ENCODE peak calls at places on chromosomes 13 and 19, in six cellular contexts. One of them, this sample, is unnamed.

GRCh38 chr13:111114362-111115050 is 604 bp upstream of the ARHGEF7 start:
- DNase-seq in T-helper 1 cell: no peak
- DNase-seq in stimulated activated CD4-positive, alpha-beta T cell treated with anti-CD3 and anti-CD28 coated beads, Interleukin-1b, Interleukin-23, amount 100 ng/mL, for 1 hour: no peak
- DNase-seq in stimulated activated CD8-positive, alpha-beta memory T cell treated with anti-CD3 and anti-CD28 coated beads, Interleukin-2, amount 100 ng/mL, for 1 hour: no peak
- DNase-seq in fibroblast of lung: peak; percentile 36
- DNase-seq in NCI-H1092 treated with DMSO at 0.1 percent for 48 hours: peak; percentile 72
- DNase-seq in this sample: peak; percentile 24

GRCh38 chr13:83796364-83796763 is 85.9 kb downstream of the SLITRK1 start:
- DNase-seq in T-helper 1 cell: no peak
- DNase-seq in stimulated activated CD4-positive, alpha-beta T cell treated with anti-CD3 and anti-CD28 coated beads, Interleukin-1b, Interleukin-23, amount 100 ng/mL, for 1 hour: no peak
- DNase-seq in stimulated activated CD8-positive, alpha-beta memory T cell treated with anti-CD3 and anti-CD28 coated beads, Interleukin-2, amount 100 ng/mL, for 1 hour: no peak
- DNase-seq in fibroblast of lung: no peak
- DNase-seq in NCI-H1092 treated with DMSO at 0.1 percent for 48 hours: peak; percentile 24
- DNase-seq in this sample: no peak

GRCh38 chr19:38952395-38953165 is 21.8 kb downstream of the MRPS12 start:
- DNase-seq in T-helper 1 cell: no peak
- DNase-seq in stimulated activated CD4-positive, alpha-beta T cell treated with anti-CD3 and anti-CD28 coated beads, Interleukin-1b, Interleukin-23, amount 100 ng/mL, for 1 hour: no peak
- DNase-seq in stimulated activated CD8-positive, alpha-beta memory T cell treated with anti-CD3 and anti-CD28 coated beads, Interleukin-2, amount 100 ng/mL, for 1 hour: no peak
- DNase-seq in fibroblast of lung: no peak
- DNase-seq in NCI-H1092 treated with DMSO at 0.1 percent for 48 hours: peak; percentile 24
- DNase-seq in this sample: peak; percentile 53

GRCh38 chr13:63208811-63209210 is 1793.2 kb upstream of the PCDH20 start:
- DNase-seq in T-helper 1 cell: no peak
- DNase-seq in stimulated activated CD4-positive, alpha-beta T cell treated with anti-CD3 and anti-CD28 coated beads, Interleukin-1b, Interleukin-23, amount 100 ng/mL, for 1 hour: no peak
- DNase-seq in stimulated activated CD8-positive, alpha-beta memory T cell treated with anti-CD3 and anti-CD28 coated beads, Interleukin-2, amount 100 ng/mL, for 1 hour: no peak
- DNase-seq in fibroblast of lung: no peak
- DNase-seq in NCI-H1092 treated with DMSO at 0.1 percent for 48 hours: no peak
- DNase-seq in this sample: peak; percentile 16

GRCh38 chr19:507286-508203 is at the start of gene TPGS1:
- DNase-seq in T-helper 1 cell: peak; percentile 82
- DNase-seq in stimulated activated CD4-positive, alpha-beta T cell treated with anti-CD3 and anti-CD28 coated beads, Interleukin-1b, Interleukin-23, amount 100 ng/mL, for 1 hour: peak; percentile 58
- DNase-seq in stimulated activated CD8-positive, alpha-beta memory T cell treated with anti-CD3 and anti-CD28 coated beads, Interleukin-2, amount 100 ng/mL, for 1 hour: peak; percentile 77
- DNase-seq in fibroblast of lung: peak; percentile 65
- DNase-seq in NCI-H1092 treated with DMSO at 0.1 percent for 48 hours: peak; percentile 86
- DNase-seq in this sample: peak; percentile 80

GRCh38 chr13:80712026-80712425 is 371.1 kb upstream of the SPRY2 start:
- DNase-seq in T-helper 1 cell: no peak
- DNase-seq in stimulated activated CD4-positive, alpha-beta T cell treated with anti-CD3 and anti-CD28 coated beads, Interleukin-1b, Interleukin-23, amount 100 ng/mL, for 1 hour: no peak
- DNase-seq in stimulated activated CD8-positive, alpha-beta memory T cell treated with anti-CD3 and anti-CD28 coated beads, Interleukin-2, amount 100 ng/mL, for 1 hour: no peak
- DNase-seq in fibroblast of lung: peak; percentile 37
- DNase-seq in NCI-H1092 treated with DMSO at 0.1 percent for 48 hours: no peak
- DNase-seq in this sample: peak; percentile 11

GRCh38 chr19:52142001-52142595 is 2.4 kb upstream of the ZNF616 start:
- DNase-seq in T-helper 1 cell: no peak
- DNase-seq in stimulated activated CD4-positive, alpha-beta T cell treated with anti-CD3 and anti-CD28 coated beads, Interleukin-1b, Interleukin-23, amount 100 ng/mL, for 1 hour: no peak
- DNase-seq in stimulated activated CD8-positive, alpha-beta memory T cell treated with anti-CD3 and anti-CD28 coated beads, Interleukin-2, amount 100 ng/mL, for 1 hour: no peak
- DNase-seq in fibroblast of lung: no peak
- DNase-seq in NCI-H1092 treated with DMSO at 0.1 percent for 48 hours: no peak
- DNase-seq in this sample: no peak

GRCh38 chr19:7618771-7619510 is 10.4 kb downstream of the XAB2 start:
- DNase-seq in T-helper 1 cell: no peak
- DNase-seq in stimulated activated CD4-positive, alpha-beta T cell treated with anti-CD3 and anti-CD28 coated beads, Interleukin-1b, Interleukin-23, amount 100 ng/mL, for 1 hour: no peak
- DNase-seq in stimulated activated CD8-positive, alpha-beta memory T cell treated with anti-CD3 and anti-CD28 coated beads, Interleukin-2, amount 100 ng/mL, for 1 hour: no peak
- DNase-seq in fibroblast of lung: no peak
- DNase-seq in NCI-H1092 treated with DMSO at 0.1 percent for 48 hours: no peak
- DNase-seq in this sample: no peak

GRCh38 chr19:55913643-55914268 is 18.4 kb downstream of the NLRP13 start:
- DNase-seq in T-helper 1 cell: no peak
- DNase-seq in stimulated activated CD4-positive, alpha-beta T cell treated with anti-CD3 and anti-CD28 coated beads, Interleukin-1b, Interleukin-23, amount 100 ng/mL, for 1 hour: no peak
- DNase-seq in stimulated activated CD8-positive, alpha-beta memory T cell treated with anti-CD3 and anti-CD28 coated beads, Interleukin-2, amount 100 ng/mL, for 1 hour: no peak
- DNase-seq in fibroblast of lung: no peak
- DNase-seq in NCI-H1092 treated with DMSO at 0.1 percent for 48 hours: no peak
- DNase-seq in this sample: no peak

GRCh38 chr19:12785431-12786011 is 5.8 kb upstream of the JUNB start:
- DNase-seq in T-helper 1 cell: no peak
- DNase-seq in stimulated activated CD4-positive, alpha-beta T cell treated with anti-CD3 and anti-CD28 coated beads, Interleukin-1b, Interleukin-23, amount 100 ng/mL, for 1 hour: no peak
- DNase-seq in stimulated activated CD8-positive, alpha-beta memory T cell treated with anti-CD3 and anti-CD28 coated beads, Interleukin-2, amount 100 ng/mL, for 1 hour: no peak
- DNase-seq in fibroblast of lung: no peak
- DNase-seq in NCI-H1092 treated with DMSO at 0.1 percent for 48 hours: no peak
- DNase-seq in this sample: no peak

GRCh38 chr19:55189424-55189823 is 9.3 kb upstream of the SYT5 start:
- DNase-seq in T-helper 1 cell: no peak
- DNase-seq in stimulated activated CD4-positive, alpha-beta T cell treated with anti-CD3 and anti-CD28 coated beads, Interleukin-1b, Interleukin-23, amount 100 ng/mL, for 1 hour: no peak
- DNase-seq in stimulated activated CD8-positive, alpha-beta memory T cell treated with anti-CD3 and anti-CD28 coated beads, Interleukin-2, amount 100 ng/mL, for 1 hour: no peak
- DNase-seq in fibroblast of lung: peak; percentile 96
- DNase-seq in NCI-H1092 treated with DMSO at 0.1 percent for 48 hours: no peak
- DNase-seq in this sample: peak; percentile 96

GRCh38 chr19:33988601-33989000 is 183.7 kb upstream of the LSM14A start:
- DNase-seq in T-helper 1 cell: no peak
- DNase-seq in stimulated activated CD4-positive, alpha-beta T cell treated with anti-CD3 and anti-CD28 coated beads, Interleukin-1b, Interleukin-23, amount 100 ng/mL, for 1 hour: no peak
- DNase-seq in stimulated activated CD8-positive, alpha-beta memory T cell treated with anti-CD3 and anti-CD28 coated beads, Interleukin-2, amount 100 ng/mL, for 1 hour: no peak
- DNase-seq in fibroblast of lung: no peak
- DNase-seq in NCI-H1092 treated with DMSO at 0.1 percent for 48 hours: no peak
- DNase-seq in this sample: peak; percentile 16

GRCh38 chr13:24386816-24387708 is 77.7 kb downstream of the C1QTNF9 start:
- DNase-seq in T-helper 1 cell: no peak
- DNase-seq in stimulated activated CD4-positive, alpha-beta T cell treated with anti-CD3 and anti-CD28 coated beads, Interleukin-1b, Interleukin-23, amount 100 ng/mL, for 1 hour: no peak
- DNase-seq in stimulated activated CD8-positive, alpha-beta memory T cell treated with anti-CD3 and anti-CD28 coated beads, Interleukin-2, amount 100 ng/mL, for 1 hour: no peak
- DNase-seq in fibroblast of lung: no peak
- DNase-seq in NCI-H1092 treated with DMSO at 0.1 percent for 48 hours: no peak
- DNase-seq in this sample: no peak

GRCh38 chr19:2503521-2504109 is 27.7 kb downstream of the GADD45B start:
- DNase-seq in T-helper 1 cell: peak; percentile 59
- DNase-seq in stimulated activated CD4-positive, alpha-beta T cell treated with anti-CD3 and anti-CD28 coated beads, Interleukin-1b, Interleukin-23, amount 100 ng/mL, for 1 hour: peak; percentile 51
- DNase-seq in stimulated activated CD8-positive, alpha-beta memory T cell treated with anti-CD3 and anti-CD28 coated beads, Interleukin-2, amount 100 ng/mL, for 1 hour: peak; percentile 62
- DNase-seq in fibroblast of lung: peak; percentile 77
- DNase-seq in NCI-H1092 treated with DMSO at 0.1 percent for 48 hours: no peak
- DNase-seq in this sample: peak; percentile 71

GRCh38 chr19:22545751-22546150 is 88.4 kb upstream of the ZNF492 start:
- DNase-seq in T-helper 1 cell: no peak
- DNase-seq in stimulated activated CD4-positive, alpha-beta T cell treated with anti-CD3 and anti-CD28 coated beads, Interleukin-1b, Interleukin-23, amount 100 ng/mL, for 1 hour: no peak
- DNase-seq in stimulated activated CD8-positive, alpha-beta memory T cell treated with anti-CD3 and anti-CD28 coated beads, Interleukin-2, amount 100 ng/mL, for 1 hour: no peak
- DNase-seq in fibroblast of lung: no peak
- DNase-seq in NCI-H1092 treated with DMSO at 0.1 percent for 48 hours: peak; percentile 12
- DNase-seq in this sample: peak; percentile 7

GRCh38 chr19:35216026-35216832 is 12.3 kb downstream of the FAM187B start:
- DNase-seq in T-helper 1 cell: no peak
- DNase-seq in stimulated activated CD4-positive, alpha-beta T cell treated with anti-CD3 and anti-CD28 coated beads, Interleukin-1b, Interleukin-23, amount 100 ng/mL, for 1 hour: no peak
- DNase-seq in stimulated activated CD8-positive, alpha-beta memory T cell treated with anti-CD3 and anti-CD28 coated beads, Interleukin-2, amount 100 ng/mL, for 1 hour: no peak
- DNase-seq in fibroblast of lung: no peak
- DNase-seq in NCI-H1092 treated with DMSO at 0.1 percent for 48 hours: no peak
- DNase-seq in this sample: peak; percentile 18

GRCh38 chr19:21109116-21109515 is 27.1 kb downstream of the ZNF714 start:
- DNase-seq in T-helper 1 cell: no peak
- DNase-seq in stimulated activated CD4-positive, alpha-beta T cell treated with anti-CD3 and anti-CD28 coated beads, Interleukin-1b, Interleukin-23, amount 100 ng/mL, for 1 hour: no peak
- DNase-seq in stimulated activated CD8-positive, alpha-beta memory T cell treated with anti-CD3 and anti-CD28 coated beads, Interleukin-2, amount 100 ng/mL, for 1 hour: no peak
- DNase-seq in fibroblast of lung: peak; percentile 8
- DNase-seq in NCI-H1092 treated with DMSO at 0.1 percent for 48 hours: no peak
- DNase-seq in this sample: peak; percentile 53

GRCh38 chr13:75050419-75051066 is 431.4 kb downstream of the TBC1D4 start:
- DNase-seq in T-helper 1 cell: no peak
- DNase-seq in stimulated activated CD4-positive, alpha-beta T cell treated with anti-CD3 and anti-CD28 coated beads, Interleukin-1b, Interleukin-23, amount 100 ng/mL, for 1 hour: no peak
- DNase-seq in stimulated activated CD8-positive, alpha-beta memory T cell treated with anti-CD3 and anti-CD28 coated beads, Interleukin-2, amount 100 ng/mL, for 1 hour: no peak
- DNase-seq in fibroblast of lung: peak; percentile 8
- DNase-seq in NCI-H1092 treated with DMSO at 0.1 percent for 48 hours: no peak
- DNase-seq in this sample: peak; percentile 58

GRCh38 chr19:38059897-38060296 is 152.9 kb downstream of the SIPA1L3 start:
- DNase-seq in T-helper 1 cell: no peak
- DNase-seq in stimulated activated CD4-positive, alpha-beta T cell treated with anti-CD3 and anti-CD28 coated beads, Interleukin-1b, Interleukin-23, amount 100 ng/mL, for 1 hour: no peak
- DNase-seq in stimulated activated CD8-positive, alpha-beta memory T cell treated with anti-CD3 and anti-CD28 coated beads, Interleukin-2, amount 100 ng/mL, for 1 hour: no peak
- DNase-seq in fibroblast of lung: no peak
- DNase-seq in NCI-H1092 treated with DMSO at 0.1 percent for 48 hours: no peak
- DNase-seq in this sample: peak; percentile 39

GRCh38 chr13:43614063-43614462 is 172.7 kb downstream of the ENOX1 start:
- DNase-seq in T-helper 1 cell: no peak
- DNase-seq in stimulated activated CD4-positive, alpha-beta T cell treated with anti-CD3 and anti-CD28 coated beads, Interleukin-1b, Interleukin-23, amount 100 ng/mL, for 1 hour: no peak
- DNase-seq in stimulated activated CD8-positive, alpha-beta memory T cell treated with anti-CD3 and anti-CD28 coated beads, Interleukin-2, amount 100 ng/mL, for 1 hour: no peak
- DNase-seq in fibroblast of lung: no peak
- DNase-seq in NCI-H1092 treated with DMSO at 0.1 percent for 48 hours: no peak
- DNase-seq in this sample: no peak

GRCh38 chr19:1851581-1852293 is 3.5 kb upstream of the REXO1 start:
- DNase-seq in T-helper 1 cell: no peak
- DNase-seq in stimulated activated CD4-positive, alpha-beta T cell treated with anti-CD3 and anti-CD28 coated beads, Interleukin-1b, Interleukin-23, amount 100 ng/mL, for 1 hour: no peak
- DNase-seq in stimulated activated CD8-positive, alpha-beta memory T cell treated with anti-CD3 and anti-CD28 coated beads, Interleukin-2, amount 100 ng/mL, for 1 hour: peak; percentile 51
- DNase-seq in fibroblast of lung: no peak
- DNase-seq in NCI-H1092 treated with DMSO at 0.1 percent for 48 hours: peak; percentile 26
- DNase-seq in this sample: no peak

GRCh38 chr19:41537789-41538188 is 38.2 kb upstream of the CEACAM21 start:
- DNase-seq in T-helper 1 cell: no peak
- DNase-seq in stimulated activated CD4-positive, alpha-beta T cell treated with anti-CD3 and anti-CD28 coated beads, Interleukin-1b, Interleukin-23, amount 100 ng/mL, for 1 hour: no peak
- DNase-seq in stimulated activated CD8-positive, alpha-beta memory T cell treated with anti-CD3 and anti-CD28 coated beads, Interleukin-2, amount 100 ng/mL, for 1 hour: no peak
- DNase-seq in fibroblast of lung: peak; percentile 31
- DNase-seq in NCI-H1092 treated with DMSO at 0.1 percent for 48 hours: no peak
- DNase-seq in this sample: peak; percentile 61

GRCh38 chr13:32443111-32443510 is 15.2 kb upstream of the N4BP2L1 start:
- DNase-seq in T-helper 1 cell: no peak
- DNase-seq in stimulated activated CD4-positive, alpha-beta T cell treated with anti-CD3 and anti-CD28 coated beads, Interleukin-1b, Interleukin-23, amount 100 ng/mL, for 1 hour: no peak
- DNase-seq in stimulated activated CD8-positive, alpha-beta memory T cell treated with anti-CD3 and anti-CD28 coated beads, Interleukin-2, amount 100 ng/mL, for 1 hour: peak; percentile 9
- DNase-seq in fibroblast of lung: peak; percentile 39
- DNase-seq in NCI-H1092 treated with DMSO at 0.1 percent for 48 hours: no peak
- DNase-seq in this sample: peak; percentile 36

GRCh38 chr13:32824671-32825070 is 191.6 kb upstream of the KL start:
- DNase-seq in T-helper 1 cell: no peak
- DNase-seq in stimulated activated CD4-positive, alpha-beta T cell treated with anti-CD3 and anti-CD28 coated beads, Interleukin-1b, Interleukin-23, amount 100 ng/mL, for 1 hour: no peak
- DNase-seq in stimulated activated CD8-positive, alpha-beta memory T cell treated with anti-CD3 and anti-CD28 coated beads, Interleukin-2, amount 100 ng/mL, for 1 hour: no peak
- DNase-seq in fibroblast of lung: peak; percentile 86
- DNase-seq in NCI-H1092 treated with DMSO at 0.1 percent for 48 hours: no peak
- DNase-seq in this sample: peak; percentile 89

GRCh38 chr19:43820861-43821215 is 6.3 kb upstream of the ZNF283 start:
- DNase-seq in T-helper 1 cell: no peak
- DNase-seq in stimulated activated CD4-positive, alpha-beta T cell treated with anti-CD3 and anti-CD28 coated beads, Interleukin-1b, Interleukin-23, amount 100 ng/mL, for 1 hour: no peak
- DNase-seq in stimulated activated CD8-positive, alpha-beta memory T cell treated with anti-CD3 and anti-CD28 coated beads, Interleukin-2, amount 100 ng/mL, for 1 hour: no peak
- DNase-seq in fibroblast of lung: no peak
- DNase-seq in NCI-H1092 treated with DMSO at 0.1 percent for 48 hours: no peak
- DNase-seq in this sample: no peak

GRCh38 chr19:27822336-27822735 is 1390.6 kb downstream of the UQCRFS1 start:
- DNase-seq in T-helper 1 cell: no peak
- DNase-seq in stimulated activated CD4-positive, alpha-beta T cell treated with anti-CD3 and anti-CD28 coated beads, Interleukin-1b, Interleukin-23, amount 100 ng/mL, for 1 hour: no peak
- DNase-seq in stimulated activated CD8-positive, alpha-beta memory T cell treated with anti-CD3 and anti-CD28 coated beads, Interleukin-2, amount 100 ng/mL, for 1 hour: no peak
- DNase-seq in fibroblast of lung: no peak
- DNase-seq in NCI-H1092 treated with DMSO at 0.1 percent for 48 hours: no peak
- DNase-seq in this sample: no peak

GRCh38 chr13:111792956-111793355 is 274.0 kb upstream of the SOX1 start:
- DNase-seq in T-helper 1 cell: no peak
- DNase-seq in stimulated activated CD4-positive, alpha-beta T cell treated with anti-CD3 and anti-CD28 coated beads, Interleukin-1b, Interleukin-23, amount 100 ng/mL, for 1 hour: no peak
- DNase-seq in stimulated activated CD8-positive, alpha-beta memory T cell treated with anti-CD3 and anti-CD28 coated beads, Interleukin-2, amount 100 ng/mL, for 1 hour: no peak
- DNase-seq in fibroblast of lung: no peak
- DNase-seq in NCI-H1092 treated with DMSO at 0.1 percent for 48 hours: no peak
- DNase-seq in this sample: no peak

GRCh38 chr13:93460005-93460404 is 233.4 kb downstream of the GPC6 start:
- DNase-seq in T-helper 1 cell: no peak
- DNase-seq in stimulated activated CD4-positive, alpha-beta T cell treated with anti-CD3 and anti-CD28 coated beads, Interleukin-1b, Interleukin-23, amount 100 ng/mL, for 1 hour: no peak
- DNase-seq in stimulated activated CD8-positive, alpha-beta memory T cell treated with anti-CD3 and anti-CD28 coated beads, Interleukin-2, amount 100 ng/mL, for 1 hour: no peak
- DNase-seq in fibroblast of lung: no peak
- DNase-seq in NCI-H1092 treated with DMSO at 0.1 percent for 48 hours: no peak
- DNase-seq in this sample: no peak

GRCh38 chr13:35872369-35872768 is 258.8 kb downstream of the DCLK1 start:
- DNase-seq in T-helper 1 cell: no peak
- DNase-seq in stimulated activated CD4-positive, alpha-beta T cell treated with anti-CD3 and anti-CD28 coated beads, Interleukin-1b, Interleukin-23, amount 100 ng/mL, for 1 hour: no peak
- DNase-seq in stimulated activated CD8-positive, alpha-beta memory T cell treated with anti-CD3 and anti-CD28 coated beads, Interleukin-2, amount 100 ng/mL, for 1 hour: no peak
- DNase-seq in fibroblast of lung: no peak
- DNase-seq in NCI-H1092 treated with DMSO at 0.1 percent for 48 hours: no peak
- DNase-seq in this sample: no peak